ENCODE peak calls at places on chromosomes 5 and 9, in eight cellular contexts. F, V, G, Y, K, Z, I and S are unnamed samples.

GRCh38 chr9:124220551-124221451 is 36.9 kb upstream of the NEK6 start:
- DNase-seq in Z (peak), F (no peak), V (peak), K (peak), G (no peak), Y (no peak), I (no peak), S (peak)

GRCh38 chr5:91541696-91542095 is 158.6 kb upstream of the ARRDC3 start:
- DNase-seq in K (no peak), F (no peak), V (peak), G (no peak), I (no peak), Z (no peak), Y (no peak), S (no peak)

GRCh38 chr5:421287-421880 is 21.6 kb upstream of the EXOC3 start:
- DNase-seq in Y (no peak), I (no peak), Z (no peak), V (no peak), F (no peak), G (no peak), K (no peak), S (no peak)

GRCh38 chr5:174329738-174330137 is 284.2 kb downstream of the NSG2 start:
- DNase-seq in Z (no peak), K (no peak), V (peak), Y (no peak), G (peak), F (no peak), I (no peak), S (no peak)

GRCh38 chr9:115137511-115137910 is 19.6 kb upstream of the TNC start:
- DNase-seq in F (no peak), Y (no peak), K (no peak), Z (no peak), V (no peak), I (no peak), G (no peak), S (no peak)

GRCh38 chr9:89994988-89995613 is 390.3 kb downstream of the GADD45G start:
- DNase-seq in F (no peak), Z (no peak), V (no peak), G (no peak), K (no peak), I (no peak), Y (no peak), S (no peak)

GRCh38 chr5:73122875-73123810 is 2.8 kb downstream of the TMEM171 start:
- DNase-seq in Z (no peak), G (peak), K (no peak), F (no peak), Y (no peak), I (no peak), V (peak), S (no peak)

GRCh38 chr9:8600914-8601680 is 801.5 kb upstream of the DMAC1 start:
- DNase-seq in K (no peak), V (peak), F (no peak), Y (peak), Z (peak), I (no peak), G (no peak), S (no peak)

GRCh38 chr9:70034292-70034711 is 9.3 kb upstream of the MAMDC2 start:
- DNase-seq in G (no peak), I (no peak), V (no peak), F (no peak), Z (no peak), K (peak), Y (no peak), S (no peak)

GRCh38 chr9:69292078-69292477 is 32.9 kb upstream of the ENTREP1 start:
- DNase-seq in I (no peak), V (no peak), Y (no peak), F (no peak), Z (no peak), G (no peak), K (no peak), S (no peak)

GRCh38 chr5:146475190-146475801 is 28.2 kb downstream of the TCERG1 start:
- DNase-seq in F (no peak), G (no peak), Y (no peak), K (no peak), V (peak), Z (no peak), I (no peak), S (no peak)

GRCh38 chr5:26948921-26949320 is 89.5 kb downstream of the CDH9 start:
- DNase-seq in Y (no peak), K (no peak), Z (no peak), I (no peak), G (no peak), V (no peak), F (no peak), S (no peak)

GRCh38 chr5:53425598-53426516 is 54.6 kb upstream of the FST start:
- DNase-seq in V (peak), Y (peak), F (peak), I (peak), G (no peak), Z (no peak), K (peak), S (no peak)

GRCh38 chr9:99859395-99859980 is 37.8 kb downstream of the NR4A3 start:
- DNase-seq in Z (no peak), K (no peak), G (no peak), V (peak), I (no peak), Y (no peak), F (peak), S (no peak)

GRCh38 chr9:91071185-91071990 is 269.8 kb downstream of the SYK start:
- DNase-seq in G (peak), F (no peak), K (no peak), Z (no peak), V (peak), Y (no peak), I (peak), S (no peak)

GRCh38 chr9:21993893-21994525 is at the start of gene CDKN2A:
- DNase-seq in G (no peak), Z (no peak), F (peak), Y (peak), I (peak), K (peak), V (no peak), S (peak)

GRCh38 chr5:83509535-83509934 is 38.0 kb downstream of the VCAN start:
- DNase-seq in K (peak), G (no peak), I (no peak), Z (no peak), V (peak), F (no peak), Y (no peak), S (no peak)